ENCODE peak calls at places on chromosomes 4 and X, in eight cellular contexts. One of them, this sample, is unnamed.

GRCh38 chr4:37762294-37763163 is 64.0 kb upstream of the PGM2 start:
- DNase-seq in right atrium auricular region: no peak
- DNase-seq in colonic mucosa: no peak
- DNase-seq in GM23338: peak; percentile 56
- DNase-seq in lung: peak; percentile 51
- DNase-seq in MM.1S: no peak
- DNase-seq in fibroblast of lung: peak; percentile 40
- DNase-seq in astrocyte of the spinal cord: no peak
- DNase-seq in this sample: peak; percentile 46

GRCh38 chr4:23759066-23759465 is 130.8 kb downstream of the PPARGC1A start:
- DNase-seq in right atrium auricular region: no peak
- DNase-seq in colonic mucosa: no peak
- DNase-seq in GM23338: no peak
- DNase-seq in lung: no peak
- DNase-seq in MM.1S: no peak
- DNase-seq in fibroblast of lung: no peak
- DNase-seq in astrocyte of the spinal cord: no peak
- DNase-seq in this sample: no peak

GRCh38 chr4:66927937-66928336 is 617.4 kb downstream of the CENPC start:
- DNase-seq in right atrium auricular region: no peak
- DNase-seq in colonic mucosa: no peak
- DNase-seq in GM23338: no peak
- DNase-seq in lung: no peak
- DNase-seq in MM.1S: no peak
- DNase-seq in fibroblast of lung: no peak
- DNase-seq in astrocyte of the spinal cord: no peak
- DNase-seq in this sample: no peak

GRCh38 chrX:139639253-139639652 is 68.7 kb downstream of the MCF2 start:
- DNase-seq in right atrium auricular region: no peak
- DNase-seq in colonic mucosa: no peak
- DNase-seq in GM23338: no peak
- DNase-seq in lung: no peak
- DNase-seq in MM.1S: no peak
- DNase-seq in fibroblast of lung: no peak
- DNase-seq in astrocyte of the spinal cord: no peak
- DNase-seq in this sample: no peak

GRCh38 chrX:82961129-82961528 is 547.0 kb upstream of the POU3F4 start:
- DNase-seq in right atrium auricular region: no peak
- DNase-seq in colonic mucosa: no peak
- DNase-seq in GM23338: peak; percentile 15
- DNase-seq in lung: no peak
- DNase-seq in MM.1S: peak; percentile 46
- DNase-seq in fibroblast of lung: no peak
- DNase-seq in astrocyte of the spinal cord: no peak
- DNase-seq in this sample: no peak

GRCh38 chrX:57282568-57282967 is 3.9 kb upstream of the FAAH2 start:
- DNase-seq in right atrium auricular region: no peak
- DNase-seq in colonic mucosa: no peak
- DNase-seq in GM23338: peak; percentile 27
- DNase-seq in lung: no peak
- DNase-seq in MM.1S: peak; percentile 56
- DNase-seq in fibroblast of lung: no peak
- DNase-seq in astrocyte of the spinal cord: no peak
- DNase-seq in this sample: no peak

GRCh38 chrX:22698151-22698550 is 301.6 kb upstream of the DDX53 start:
- DNase-seq in right atrium auricular region: no peak
- DNase-seq in colonic mucosa: no peak
- DNase-seq in GM23338: no peak
- DNase-seq in lung: no peak
- DNase-seq in MM.1S: no peak
- DNase-seq in fibroblast of lung: no peak
- DNase-seq in astrocyte of the spinal cord: no peak
- DNase-seq in this sample: no peak

GRCh38 chr4:180827610-180828009 is 1415.6 kb upstream of the TENM3 start:
- DNase-seq in right atrium auricular region: no peak
- DNase-seq in colonic mucosa: no peak
- DNase-seq in GM23338: no peak
- DNase-seq in lung: no peak
- DNase-seq in MM.1S: no peak
- DNase-seq in fibroblast of lung: peak; percentile 52
- DNase-seq in astrocyte of the spinal cord: peak; percentile 32
- DNase-seq in this sample: peak; percentile 6

GRCh38 chr4:105934381-105934780 is 39.1 kb downstream of the NPNT start:
- DNase-seq in right atrium auricular region: no peak
- DNase-seq in colonic mucosa: no peak
- DNase-seq in GM23338: no peak
- DNase-seq in lung: no peak
- DNase-seq in MM.1S: no peak
- DNase-seq in fibroblast of lung: no peak
- DNase-seq in astrocyte of the spinal cord: no peak
- DNase-seq in this sample: no peak

GRCh38 chr4:38815879-38816782 is 11.5 kb upstream of the TLR1 start:
- DNase-seq in right atrium auricular region: no peak
- DNase-seq in colonic mucosa: no peak
- DNase-seq in GM23338: no peak
- DNase-seq in lung: no peak
- DNase-seq in MM.1S: peak; percentile 22
- DNase-seq in fibroblast of lung: peak; percentile 35
- DNase-seq in astrocyte of the spinal cord: no peak
- DNase-seq in this sample: no peak

GRCh38 chr4:2259036-2259540 is 2.8 kb downstream of the MXD4 start:
- DNase-seq in right atrium auricular region: no peak
- DNase-seq in colonic mucosa: peak; percentile 17
- DNase-seq in GM23338: no peak
- DNase-seq in lung: no peak
- DNase-seq in MM.1S: no peak
- DNase-seq in fibroblast of lung: no peak
- DNase-seq in astrocyte of the spinal cord: no peak
- DNase-seq in this sample: no peak

GRCh38 chrX:46547857-46548256 is 2.6 kb upstream of the ZNF674 start:
- DNase-seq in right atrium auricular region: no peak
- DNase-seq in colonic mucosa: no peak
- DNase-seq in GM23338: no peak
- DNase-seq in lung: no peak
- DNase-seq in MM.1S: no peak
- DNase-seq in fibroblast of lung: peak; percentile 71
- DNase-seq in astrocyte of the spinal cord: peak; percentile 70
- DNase-seq in this sample: peak; percentile 68

GRCh38 chr4:117429506-117429905 is 344.1 kb upstream of the TRAM1L1 start:
- DNase-seq in right atrium auricular region: no peak
- DNase-seq in colonic mucosa: no peak
- DNase-seq in GM23338: no peak
- DNase-seq in lung: no peak
- DNase-seq in MM.1S: no peak
- DNase-seq in fibroblast of lung: no peak
- DNase-seq in astrocyte of the spinal cord: no peak
- DNase-seq in this sample: no peak
- H3K4me3 ChIP-seq in right atrium auricular region: no peak overlapping the region
- H3K4me3 ChIP-seq in colonic mucosa: no peak overlapping the region
- H3K4me3 ChIP-seq in GM23338: no peak overlapping the region
- H3K4me3 ChIP-seq in lung: no peak overlapping the region
- H3K4me3 ChIP-seq in MM.1S: no peak overlapping the region
- H3K4me3 ChIP-seq in fibroblast of lung: no peak overlapping the region
- H3K4me3 ChIP-seq in astrocyte of the spinal cord: no peak overlapping the region
- H3K4me3 ChIP-seq in this sample: no peak overlapping the region

GRCh38 chr4:98508825-98509539 is 149.4 kb downstream of the TSPAN5 start:
- DNase-seq in right atrium auricular region: no peak
- DNase-seq in colonic mucosa: no peak
- DNase-seq in GM23338: no peak
- DNase-seq in lung: no peak
- DNase-seq in MM.1S: no peak
- DNase-seq in fibroblast of lung: no peak
- DNase-seq in astrocyte of the spinal cord: no peak
- DNase-seq in this sample: no peak

GRCh38 chr4:98505991-98506390 is 152.4 kb downstream of the TSPAN5 start:
- DNase-seq in right atrium auricular region: no peak
- DNase-seq in colonic mucosa: no peak
- DNase-seq in GM23338: no peak
- DNase-seq in lung: no peak
- DNase-seq in MM.1S: no peak
- DNase-seq in fibroblast of lung: no peak
- DNase-seq in astrocyte of the spinal cord: no peak
- DNase-seq in this sample: no peak

GRCh38 chr4:98507299-98507698 is 151.1 kb downstream of the TSPAN5 start:
- DNase-seq in right atrium auricular region: no peak
- DNase-seq in colonic mucosa: no peak
- DNase-seq in GM23338: no peak
- DNase-seq in lung: no peak
- DNase-seq in MM.1S: no peak
- DNase-seq in fibroblast of lung: no peak
- DNase-seq in astrocyte of the spinal cord: no peak
- DNase-seq in this sample: no peak

GRCh38 chr4:98508248-98508647 is 150.2 kb downstream of the TSPAN5 start:
- DNase-seq in right atrium auricular region: no peak
- DNase-seq in colonic mucosa: no peak
- DNase-seq in GM23338: no peak
- DNase-seq in lung: no peak
- DNase-seq in MM.1S: no peak
- DNase-seq in fibroblast of lung: no peak
- DNase-seq in astrocyte of the spinal cord: no peak
- DNase-seq in this sample: no peak

DNA sequence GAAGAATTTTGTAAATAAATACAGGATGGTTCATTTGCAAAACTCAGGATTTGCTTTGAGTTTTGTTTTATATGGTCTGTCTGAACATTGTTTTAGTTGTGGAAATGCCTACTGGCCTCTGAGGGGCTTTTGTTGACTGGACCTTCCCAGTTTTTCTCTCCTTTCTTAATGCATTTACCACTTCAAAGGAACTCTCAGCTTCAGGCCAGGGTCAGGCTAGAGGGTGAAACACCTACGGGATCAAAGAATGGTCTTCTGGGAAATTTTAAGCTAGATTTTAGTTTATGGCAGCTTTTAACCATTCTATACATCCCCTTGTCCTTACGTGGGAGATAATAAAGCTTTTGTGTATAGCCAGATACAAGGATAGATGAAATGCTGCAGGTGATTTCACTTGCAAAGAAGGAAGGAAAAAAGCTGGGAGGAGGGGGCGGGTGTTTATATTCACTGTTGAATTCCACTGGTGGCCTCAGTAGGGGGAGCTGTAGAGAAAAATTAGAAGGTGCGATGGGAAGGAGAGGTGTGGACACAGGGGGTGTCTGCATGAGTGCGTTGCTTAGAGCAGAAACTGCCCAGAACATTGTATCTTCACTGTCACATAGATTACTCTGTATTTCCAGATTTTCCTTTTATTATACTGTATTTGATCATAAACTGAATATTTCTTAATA is 151.8 kb downstream of the TSPAN5 start:
- DNase-seq in right atrium auricular region: no peak
- DNase-seq in colonic mucosa: no peak
- DNase-seq in GM23338: peak; percentile 76
- DNase-seq in lung: no peak
- DNase-seq in MM.1S: no peak
- DNase-seq in fibroblast of lung: no peak
- DNase-seq in astrocyte of the spinal cord: no peak
- DNase-seq in this sample: no peak
- TF ChIP-seq CTCF in right atrium auricular region: no peak
- TF ChIP-seq CTCF in colonic mucosa: no peak
- TF ChIP-seq CTCF in GM23338: peak; percentile 72
- TF ChIP-seq CTCF in lung: no peak
- TF ChIP-seq CTCF in MM.1S: peak; percentile 9
- TF ChIP-seq CTCF in fibroblast of lung: peak; percentile 4
- TF ChIP-seq CTCF in astrocyte of the spinal cord: peak; percentile 31
- TF ChIP-seq CTCF in this sample: peak; percentile 17

GRCh38 chr4:15781427-15782095 is 3.4 kb downstream of the CD38 start:
- DNase-seq in right atrium auricular region: no peak
- DNase-seq in colonic mucosa: no peak
- DNase-seq in GM23338: no peak
- DNase-seq in lung: no peak
- DNase-seq in MM.1S: peak; percentile 27
- DNase-seq in fibroblast of lung: no peak
- DNase-seq in astrocyte of the spinal cord: no peak
- DNase-seq in this sample: peak; percentile 31

GRCh38 chr4:15778191-15778741 is at the start of gene CD38:
- DNase-seq in right atrium auricular region: no peak
- DNase-seq in colonic mucosa: peak; percentile 43
- DNase-seq in GM23338: peak; percentile 64
- DNase-seq in lung: peak; percentile 43
- DNase-seq in MM.1S: peak; percentile 86
- DNase-seq in fibroblast of lung: no peak
- DNase-seq in astrocyte of the spinal cord: no peak
- DNase-seq in this sample: peak; percentile 8

GRCh38 chr4:15779336-15779735 is 1.2 kb downstream of the CD38 start:
- DNase-seq in right atrium auricular region: peak; percentile 89
- DNase-seq in colonic mucosa: peak; percentile 56
- DNase-seq in GM23338: peak; percentile 81
- DNase-seq in lung: peak; percentile 67
- DNase-seq in MM.1S: no peak
- DNase-seq in fibroblast of lung: peak; percentile 67
- DNase-seq in astrocyte of the spinal cord: peak; percentile 51
- DNase-seq in this sample: peak; percentile 78

GRCh38 chr4:15778742-15779231 is 659 bp downstream of the CD38 start:
- DNase-seq in right atrium auricular region: no peak
- DNase-seq in colonic mucosa: peak; percentile 50
- DNase-seq in GM23338: peak; percentile 53
- DNase-seq in lung: peak; percentile 48
- DNase-seq in MM.1S: peak; percentile 87
- DNase-seq in fibroblast of lung: no peak
- DNase-seq in astrocyte of the spinal cord: peak; percentile 33
- DNase-seq in this sample: no peak

DNA sequence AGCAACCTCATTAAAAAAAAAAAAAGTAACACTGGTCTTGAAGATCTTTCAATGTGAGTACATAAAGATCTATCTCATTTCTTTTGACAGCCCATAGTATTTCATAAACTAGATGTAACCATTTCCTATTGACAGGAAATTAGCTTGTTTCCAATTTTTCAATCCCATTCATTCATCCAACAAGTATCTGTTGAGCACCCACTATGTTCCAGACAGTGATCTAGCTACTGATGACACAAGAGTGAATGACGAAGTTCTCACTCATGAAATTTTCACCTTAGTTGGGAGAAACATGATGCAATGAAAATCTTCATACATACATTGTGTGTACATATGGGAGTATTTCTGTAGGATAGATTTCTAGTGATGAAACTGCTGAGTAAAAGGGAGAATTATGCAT is 1.7 kb downstream of the CD38 start:
- DNase-seq in right atrium auricular region: no peak
- DNase-seq in colonic mucosa: no peak
- DNase-seq in GM23338: no peak
- DNase-seq in lung: no peak
- DNase-seq in MM.1S: no peak
- DNase-seq in fibroblast of lung: no peak
- DNase-seq in astrocyte of the spinal cord: no peak
- DNase-seq in this sample: no peak
- H3K4me3 ChIP-seq in right atrium auricular region: peak overlapping the region; percentile 43
- H3K4me3 ChIP-seq in colonic mucosa: peak overlapping the region; percentile 55
- H3K4me3 ChIP-seq in GM23338: peak overlapping the region; percentile 59
- H3K4me3 ChIP-seq in lung: no peak overlapping the region
- H3K4me3 ChIP-seq in MM.1S: peak overlapping the region; percentile 75
- H3K4me3 ChIP-seq in fibroblast of lung: no peak overlapping the region
- H3K4me3 ChIP-seq in astrocyte of the spinal cord: peak overlapping the region; percentile 46
- H3K4me3 ChIP-seq in this sample: no peak overlapping the region

DNA sequence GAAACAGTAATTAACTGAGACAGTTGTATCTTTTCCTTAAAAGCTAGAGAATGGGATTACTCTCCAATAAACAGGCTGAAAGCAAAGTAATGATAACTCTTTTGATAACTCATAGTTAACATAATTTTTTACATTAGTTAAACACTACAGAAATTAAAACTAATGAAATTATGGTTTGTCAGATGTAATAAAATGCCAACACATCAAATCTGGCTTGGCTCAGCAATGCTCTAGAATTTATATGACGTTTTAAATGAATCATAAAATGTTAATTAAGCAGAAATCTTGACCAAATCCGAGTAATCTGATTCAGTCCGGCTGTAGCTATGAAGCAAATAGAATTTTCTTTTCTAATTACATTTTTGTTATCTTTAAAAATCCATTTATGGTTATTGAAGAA is 244.2 kb upstream of the NR3C2 start:
- DNase-seq in right atrium auricular region: no peak
- DNase-seq in colonic mucosa: no peak
- DNase-seq in GM23338: no peak
- DNase-seq in lung: no peak
- DNase-seq in MM.1S: no peak
- DNase-seq in fibroblast of lung: no peak
- DNase-seq in astrocyte of the spinal cord: no peak
- DNase-seq in this sample: no peak
- TF ChIP-seq CTCF in right atrium auricular region: no peak
- TF ChIP-seq CTCF in colonic mucosa: no peak
- TF ChIP-seq CTCF in GM23338: no peak
- TF ChIP-seq CTCF in lung: no peak
- TF ChIP-seq CTCF in MM.1S: no peak
- TF ChIP-seq CTCF in fibroblast of lung: no peak
- TF ChIP-seq CTCF in astrocyte of the spinal cord: no peak
- TF ChIP-seq CTCF in this sample: no peak